ENCODE peak calls at places on chromosomes 7 and 10, in ten cellular contexts. One of them, this sample, is unnamed.

GRCh38 chr10:57846307-57847065 is 421.2 kb downstream of the IPMK start:
- DNase-seq in testis: no peak
- DNase-seq in HCT116: no peak
- DNase-seq in left ventricle myocardium inferior: no peak
- DNase-seq in OCI-LY7: no peak
- DNase-seq in IMR-90: no peak
- DNase-seq in AG04450: no peak
- DNase-seq in thoracic aorta: no peak
- DNase-seq in neural progenitor cell: no peak
- DNase-seq in A549: no peak
- DNase-seq in this sample: no peak

GRCh38 chr10:50594012-50594411 is 29.7 kb downstream of the SGMS1 start:
- DNase-seq in testis: no peak
- DNase-seq in HCT116: no peak
- DNase-seq in left ventricle myocardium inferior: no peak
- DNase-seq in OCI-LY7: no peak
- DNase-seq in IMR-90: peak
- DNase-seq in AG04450: peak
- DNase-seq in thoracic aorta: no peak
- DNase-seq in neural progenitor cell: no peak
- DNase-seq in A549: peak
- DNase-seq in this sample: no peak

GRCh38 chr10:35231646-35232045 is 104.7 kb upstream of the CCNY start:
- DNase-seq in testis: no peak
- DNase-seq in HCT116: no peak
- DNase-seq in left ventricle myocardium inferior: no peak
- DNase-seq in OCI-LY7: no peak
- DNase-seq in IMR-90: no peak
- DNase-seq in AG04450: no peak
- DNase-seq in thoracic aorta: no peak
- DNase-seq in neural progenitor cell: no peak
- DNase-seq in A549: no peak
- DNase-seq in this sample: no peak

GRCh38 chr7:125061776-125062397 is 132.3 kb upstream of the POT1 start:
- DNase-seq in testis: no peak
- DNase-seq in HCT116: peak
- DNase-seq in left ventricle myocardium inferior: no peak
- DNase-seq in OCI-LY7: no peak
- DNase-seq in IMR-90: peak
- DNase-seq in AG04450: no peak
- DNase-seq in thoracic aorta: no peak
- DNase-seq in neural progenitor cell: peak
- DNase-seq in A549: peak
- DNase-seq in this sample: no peak

GRCh38 chr10:50635286-50635685 is 11.5 kb upstream of the SGMS1 start:
- DNase-seq in testis: no peak
- DNase-seq in HCT116: no peak
- DNase-seq in left ventricle myocardium inferior: no peak
- DNase-seq in OCI-LY7: no peak
- DNase-seq in IMR-90: peak
- DNase-seq in AG04450: peak
- DNase-seq in thoracic aorta: no peak
- DNase-seq in neural progenitor cell: no peak
- DNase-seq in A549: no peak
- DNase-seq in this sample: no peak

GRCh38 chr7:28378574-28379149 is 33.7 kb upstream of the CREB5 start:
- DNase-seq in testis: no peak
- DNase-seq in HCT116: no peak
- DNase-seq in left ventricle myocardium inferior: no peak
- DNase-seq in OCI-LY7: no peak
- DNase-seq in IMR-90: peak
- DNase-seq in AG04450: no peak
- DNase-seq in thoracic aorta: no peak
- DNase-seq in neural progenitor cell: no peak
- DNase-seq in A549: no peak
- DNase-seq in this sample: no peak

GRCh38 chr7:34187908-34188307 is 282.6 kb downstream of the BMPER start:
- DNase-seq in testis: no peak
- DNase-seq in HCT116: no peak
- DNase-seq in left ventricle myocardium inferior: no peak
- DNase-seq in OCI-LY7: no peak
- DNase-seq in IMR-90: peak
- DNase-seq in AG04450: no peak
- DNase-seq in thoracic aorta: no peak
- DNase-seq in neural progenitor cell: no peak
- DNase-seq in A549: no peak
- DNase-seq in this sample: no peak

GRCh38 chr10:47296111-47296894 is 3.7 kb upstream of the GDF10 start:
- DNase-seq in testis: peak
- DNase-seq in HCT116: no peak
- DNase-seq in left ventricle myocardium inferior: no peak
- DNase-seq in OCI-LY7: no peak
- DNase-seq in IMR-90: no peak
- DNase-seq in AG04450: no peak
- DNase-seq in thoracic aorta: no peak
- DNase-seq in neural progenitor cell: no peak
- DNase-seq in A549: no peak
- DNase-seq in this sample: no peak

GRCh38 chr10:16856567-16856966 is 39.3 kb upstream of the RSU1 start:
- DNase-seq in testis: no peak
- DNase-seq in HCT116: no peak
- DNase-seq in left ventricle myocardium inferior: no peak
- DNase-seq in OCI-LY7: no peak
- DNase-seq in IMR-90: no peak
- DNase-seq in AG04450: no peak
- DNase-seq in thoracic aorta: no peak
- DNase-seq in neural progenitor cell: peak
- DNase-seq in A549: no peak
- DNase-seq in this sample: no peak

GRCh38 chr10:48224979-48225560 is 49.4 kb downstream of the FRMPD2 start:
- DNase-seq in testis: peak
- DNase-seq in HCT116: no peak
- DNase-seq in left ventricle myocardium inferior: no peak
- DNase-seq in OCI-LY7: no peak
- DNase-seq in IMR-90: no peak
- DNase-seq in AG04450: no peak
- DNase-seq in thoracic aorta: no peak
- DNase-seq in neural progenitor cell: no peak
- DNase-seq in A549: no peak
- DNase-seq in this sample: no peak

GRCh38 chr7:148042935-148043334 is 547.6 kb upstream of the C7orf33 start:
- DNase-seq in testis: no peak
- DNase-seq in HCT116: no peak
- DNase-seq in left ventricle myocardium inferior: no peak
- DNase-seq in OCI-LY7: no peak
- DNase-seq in IMR-90: no peak
- DNase-seq in AG04450: no peak
- DNase-seq in thoracic aorta: no peak
- DNase-seq in neural progenitor cell: no peak
- DNase-seq in A549: no peak
- DNase-seq in this sample: no peak

GRCh38 chr10:8444630-8445029 is 390.1 kb downstream of the GATA3 start:
- DNase-seq in testis: peak
- DNase-seq in HCT116: no peak
- DNase-seq in left ventricle myocardium inferior: no peak
- DNase-seq in OCI-LY7: no peak
- DNase-seq in IMR-90: no peak
- DNase-seq in AG04450: no peak
- DNase-seq in thoracic aorta: no peak
- DNase-seq in neural progenitor cell: peak
- DNase-seq in A549: no peak
- DNase-seq in this sample: no peak

GRCh38 chr7:82697897-82698296 is 254.3 kb upstream of the CACNA2D1 start:
- DNase-seq in testis: no peak
- DNase-seq in HCT116: no peak
- DNase-seq in left ventricle myocardium inferior: no peak
- DNase-seq in OCI-LY7: no peak
- DNase-seq in IMR-90: peak
- DNase-seq in AG04450: no peak
- DNase-seq in thoracic aorta: no peak
- DNase-seq in neural progenitor cell: no peak
- DNase-seq in A549: peak
- DNase-seq in this sample: no peak

GRCh38 chr7:130758429-130759056 is 24.5 kb upstream of the KLF14 start:
- DNase-seq in testis: no peak
- DNase-seq in HCT116: peak
- DNase-seq in left ventricle myocardium inferior: no peak
- DNase-seq in OCI-LY7: peak
- DNase-seq in IMR-90: peak
- DNase-seq in AG04450: peak
- DNase-seq in thoracic aorta: no peak
- DNase-seq in neural progenitor cell: peak
- DNase-seq in A549: peak
- DNase-seq in this sample: no peak

GRCh38 chr7:157981778-157982177 is 605.8 kb downstream of the PTPRN2 start:
- DNase-seq in testis: no peak
- DNase-seq in HCT116: no peak
- DNase-seq in left ventricle myocardium inferior: no peak
- DNase-seq in OCI-LY7: no peak
- DNase-seq in IMR-90: no peak
- DNase-seq in AG04450: no peak
- DNase-seq in thoracic aorta: no peak
- DNase-seq in neural progenitor cell: no peak
- DNase-seq in A549: no peak
- DNase-seq in this sample: no peak

GRCh38 chr7:70810558-70811139 is 321.3 kb upstream of the GALNT17 start:
- DNase-seq in testis: no peak
- DNase-seq in HCT116: no peak
- DNase-seq in left ventricle myocardium inferior: no peak
- DNase-seq in OCI-LY7: no peak
- DNase-seq in IMR-90: no peak
- DNase-seq in AG04450: no peak
- DNase-seq in thoracic aorta: no peak
- DNase-seq in neural progenitor cell: no peak
- DNase-seq in A549: no peak
- DNase-seq in this sample: no peak

GRCh38 chr7:739455-739963 is 12.4 kb upstream of the PRKAR1B start:
- DNase-seq in testis: no peak
- DNase-seq in HCT116: no peak
- DNase-seq in left ventricle myocardium inferior: no peak
- DNase-seq in OCI-LY7: no peak
- DNase-seq in IMR-90: no peak
- DNase-seq in AG04450: no peak
- DNase-seq in thoracic aorta: no peak
- DNase-seq in neural progenitor cell: no peak
- DNase-seq in A549: no peak
- DNase-seq in this sample: no peak

GRCh38 chr7:99694912-99695304 is 15.1 kb upstream of the CYP3A5 start:
- DNase-seq in testis: no peak
- DNase-seq in HCT116: no peak
- DNase-seq in left ventricle myocardium inferior: no peak
- DNase-seq in OCI-LY7: no peak
- DNase-seq in IMR-90: no peak
- DNase-seq in AG04450: no peak
- DNase-seq in thoracic aorta: no peak
- DNase-seq in neural progenitor cell: no peak
- DNase-seq in A549: no peak
- DNase-seq in this sample: no peak
- H3K27ac ChIP-seq in testis: no peak
- H3K27ac ChIP-seq in HCT116: no peak
- H3K27ac ChIP-seq in left ventricle myocardium inferior: no peak
- H3K27ac ChIP-seq in OCI-LY7: no peak
- H3K27ac ChIP-seq in IMR-90: no peak
- H3K27ac ChIP-seq in AG04450: no peak
- H3K27ac ChIP-seq in thoracic aorta: no peak
- H3K27ac ChIP-seq in neural progenitor cell: no peak
- H3K27ac ChIP-seq in A549: peak
- H3K27ac ChIP-seq in this sample: peak

GRCh38 chr7:2855386-2855785 is 11.3 kb upstream of the GNA12 start:
- DNase-seq in testis: no peak
- DNase-seq in HCT116: no peak
- DNase-seq in left ventricle myocardium inferior: no peak
- DNase-seq in OCI-LY7: no peak
- DNase-seq in IMR-90: no peak
- DNase-seq in AG04450: no peak
- DNase-seq in thoracic aorta: no peak
- DNase-seq in neural progenitor cell: no peak
- DNase-seq in A549: no peak
- DNase-seq in this sample: no peak
- TF ChIP-seq CTCF in testis: no peak
- TF ChIP-seq CTCF in HCT116: no peak
- TF ChIP-seq CTCF in left ventricle myocardium inferior: no peak
- TF ChIP-seq CTCF in OCI-LY7: no peak
- TF ChIP-seq CTCF in IMR-90: no peak
- TF ChIP-seq CTCF in AG04450: no peak
- TF ChIP-seq CTCF in thoracic aorta: no peak
- TF ChIP-seq CTCF in neural progenitor cell: no peak
- TF ChIP-seq CTCF in A549: no peak
- TF ChIP-seq CTCF in this sample: no peak

GRCh38 chr7:4726051-4726450 is 44.0 kb downstream of the FOXK1 start:
- DNase-seq in testis: peak
- DNase-seq in HCT116: no peak
- DNase-seq in left ventricle myocardium inferior: no peak
- DNase-seq in OCI-LY7: no peak
- DNase-seq in IMR-90: no peak
- DNase-seq in AG04450: no peak
- DNase-seq in thoracic aorta: no peak
- DNase-seq in neural progenitor cell: no peak
- DNase-seq in A549: no peak
- DNase-seq in this sample: no peak

GRCh38 chr7:4722960-4723359 is 40.9 kb downstream of the FOXK1 start:
- DNase-seq in testis: no peak
- DNase-seq in HCT116: no peak
- DNase-seq in left ventricle myocardium inferior: no peak
- DNase-seq in OCI-LY7: no peak
- DNase-seq in IMR-90: no peak
- DNase-seq in AG04450: no peak
- DNase-seq in thoracic aorta: no peak
- DNase-seq in neural progenitor cell: no peak
- DNase-seq in A549: no peak
- DNase-seq in this sample: no peak

GRCh38 chr7:4726568-4726967 is 44.5 kb downstream of the FOXK1 start:
- DNase-seq in testis: no peak
- DNase-seq in HCT116: no peak
- DNase-seq in left ventricle myocardium inferior: no peak
- DNase-seq in OCI-LY7: no peak
- DNase-seq in IMR-90: no peak
- DNase-seq in AG04450: no peak
- DNase-seq in thoracic aorta: no peak
- DNase-seq in neural progenitor cell: no peak
- DNase-seq in A549: no peak
- DNase-seq in this sample: no peak

GRCh38 chr7:4724648-4725013 is 42.5 kb downstream of the FOXK1 start:
- DNase-seq in testis: no peak
- DNase-seq in HCT116: no peak
- DNase-seq in left ventricle myocardium inferior: no peak
- DNase-seq in OCI-LY7: no peak
- DNase-seq in IMR-90: peak
- DNase-seq in AG04450: no peak
- DNase-seq in thoracic aorta: no peak
- DNase-seq in neural progenitor cell: no peak
- DNase-seq in A549: peak
- DNase-seq in this sample: no peak

GRCh38 chr7:4725014-4725951 is 43.2 kb downstream of the FOXK1 start:
- DNase-seq in testis: peak
- DNase-seq in HCT116: no peak
- DNase-seq in left ventricle myocardium inferior: peak
- DNase-seq in OCI-LY7: no peak
- DNase-seq in IMR-90: peak
- DNase-seq in AG04450: peak
- DNase-seq in thoracic aorta: peak
- DNase-seq in neural progenitor cell: peak
- DNase-seq in A549: peak
- DNase-seq in this sample: peak
- H3K4me3 ChIP-seq in testis: peak
- H3K4me3 ChIP-seq in HCT116: no peak
- H3K4me3 ChIP-seq in left ventricle myocardium inferior: peak
- H3K4me3 ChIP-seq in OCI-LY7: no peak
- H3K4me3 ChIP-seq in IMR-90: peak
- H3K4me3 ChIP-seq in AG04450: peak
- H3K4me3 ChIP-seq in thoracic aorta: peak
- H3K4me3 ChIP-seq in neural progenitor cell: no peak
- H3K4me3 ChIP-seq in A549: peak
- H3K4me3 ChIP-seq in this sample: peak

GRCh38 chr10:65827344-65827743 is 1098.5 kb upstream of the LRRTM3 start:
- DNase-seq in testis: no peak
- DNase-seq in HCT116: no peak
- DNase-seq in left ventricle myocardium inferior: no peak
- DNase-seq in OCI-LY7: no peak
- DNase-seq in IMR-90: no peak
- DNase-seq in AG04450: no peak
- DNase-seq in thoracic aorta: no peak
- DNase-seq in neural progenitor cell: peak
- DNase-seq in A549: no peak
- DNase-seq in this sample: no peak
- H3K27ac ChIP-seq in testis: no peak
- H3K27ac ChIP-seq in HCT116: no peak
- H3K27ac ChIP-seq in left ventricle myocardium inferior: no peak
- H3K27ac ChIP-seq in OCI-LY7: no peak
- H3K27ac ChIP-seq in IMR-90: no peak
- H3K27ac ChIP-seq in AG04450: no peak
- H3K27ac ChIP-seq in thoracic aorta: no peak
- H3K27ac ChIP-seq in neural progenitor cell: no peak
- H3K27ac ChIP-seq in A549: no peak
- H3K27ac ChIP-seq in this sample: no peak